ENCODE peak calls at places on chromosomes 12 and 14, in six cellular contexts. M is HCT116, O is H1, T is SK-N-SH, Y is K562, B is GM12878. C is an unnamed sample.

GRCh38 chr12:106178582-106178981 is 39.8 kb upstream of the NUAK1 start:
- DNase-seq in M (no peak), O (no peak), T (no peak), Y (no peak), B (no peak), C (no peak)

GRCh38 chr12:104177663-104178501 is 37.7 kb upstream of the TXNRD1 start:
- DNase-seq in M (peak; percentile 33), O (no peak), T (peak; percentile 27), Y (peak; percentile 32), B (no peak), C (no peak)

GRCh38 chr14:23894687-23895419 is 58.7 kb upstream of the DHRS4 start:
- DNase-seq in M (no peak), O (no peak), T (no peak), Y (no peak), B (no peak), C (no peak)

GRCh38 chr12:69843653-69844052 is 18.6 kb downstream of the MYRFL start:
- DNase-seq in M (no peak), O (no peak), T (no peak), Y (no peak), B (no peak), C (no peak)

GRCh38 chr14:61561657-61562276 is 133.5 kb upstream of the HIF1A start:
- DNase-seq in M (peak; percentile 82), O (no peak), T (peak; percentile 46), Y (no peak), B (no peak), C (no peak)

GRCh38 chr14:53714495-53715389 is 241.9 kb downstream of the BMP4 start:
- DNase-seq in M (no peak), O (no peak), T (no peak), Y (no peak), B (no peak), C (no peak)

GRCh38 chr12:27651201-27651600 is 45.0 kb upstream of the REP15 start:
- DNase-seq in M (no peak), O (no peak), T (no peak), Y (no peak), B (no peak), C (no peak)

GRCh38 chr14:60094306-60094897 is 2.7 kb downstream of the PCNX4 start:
- DNase-seq in M (no peak), O (peak; percentile 19), T (no peak), Y (peak; percentile 35), B (no peak), C (no peak)

GRCh38 chr14:51093371-51094281 is 1.3 kb downstream of the TRIM9 start:
- DNase-seq in M (no peak), O (no peak), T (peak; percentile 80), Y (no peak), B (no peak), C (no peak)

GRCh38 chr12:2959508-2960431 is 573 bp downstream of the TEAD4 start:
- DNase-seq in M (no peak), O (no peak), T (peak; percentile 88), Y (peak; percentile 61), B (no peak), C (peak; percentile 71)

GRCh38 chr14:58430156-58430555 is 2.6 kb downstream of the KIAA0586 start:
- DNase-seq in M (no peak), O (no peak), T (no peak), Y (no peak), B (no peak), C (no peak)

GRCh38 chr12:1256991-1257390 is 266.0 kb downstream of the ERC1 start:
- DNase-seq in M (no peak), O (no peak), T (no peak), Y (no peak), B (no peak), C (no peak)

GRCh38 chr14:101876539-101876938 is 87.8 kb upstream of the DYNC1H1 start:
- DNase-seq in M (no peak), O (no peak), T (peak; percentile 87), Y (no peak), B (peak; percentile 75), C (no peak)

GRCh38 chr14:77108753-77109152 is 10.7 kb downstream of the CIPC start:
- DNase-seq in M (no peak), O (no peak), T (no peak), Y (no peak), B (no peak), C (no peak)

GRCh38 chr14:77113644-77114043 is 15.6 kb downstream of the CIPC start:
- DNase-seq in M (no peak), O (no peak), T (no peak), Y (no peak), B (no peak), C (no peak)

GRCh38 chr14:77109656-77110055 is 11.6 kb downstream of the CIPC start:
- DNase-seq in M (no peak), O (no peak), T (no peak), Y (no peak), B (no peak), C (no peak)

GRCh38 chr14:77110286-77110685 is 12.2 kb downstream of the CIPC start:
- DNase-seq in M (no peak), O (no peak), T (no peak), Y (no peak), B (no peak), C (no peak)

DNA sequence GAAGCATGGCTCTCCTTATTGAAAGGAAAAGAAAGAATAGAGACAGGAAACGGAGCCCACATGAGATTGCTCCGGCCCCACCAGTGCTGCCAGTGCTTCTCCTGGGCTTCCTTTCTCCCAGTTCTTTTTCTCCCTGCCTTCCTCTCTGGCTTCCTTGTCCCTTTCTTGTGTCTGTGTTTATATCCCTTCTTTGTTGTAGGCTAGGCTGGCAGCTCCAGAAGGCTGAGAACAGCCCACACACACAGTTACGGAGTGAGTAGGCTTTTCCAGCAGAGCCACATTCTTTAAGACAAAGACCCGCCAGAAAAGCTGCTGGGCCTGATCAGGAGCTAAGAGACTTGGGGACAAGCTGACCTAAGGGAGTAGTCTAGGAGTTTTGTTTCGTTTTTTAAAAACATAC is 13.0 kb downstream of the CIPC start:
- DNase-seq in M (no peak), O (peak; percentile 59), T (no peak), Y (no peak), B (no peak), C (peak; percentile 77)
- TF ChIP-seq YY1 in M (no peak), O (no peak), T (no peak), Y (no peak), B (no peak), C (no peak)

DNA sequence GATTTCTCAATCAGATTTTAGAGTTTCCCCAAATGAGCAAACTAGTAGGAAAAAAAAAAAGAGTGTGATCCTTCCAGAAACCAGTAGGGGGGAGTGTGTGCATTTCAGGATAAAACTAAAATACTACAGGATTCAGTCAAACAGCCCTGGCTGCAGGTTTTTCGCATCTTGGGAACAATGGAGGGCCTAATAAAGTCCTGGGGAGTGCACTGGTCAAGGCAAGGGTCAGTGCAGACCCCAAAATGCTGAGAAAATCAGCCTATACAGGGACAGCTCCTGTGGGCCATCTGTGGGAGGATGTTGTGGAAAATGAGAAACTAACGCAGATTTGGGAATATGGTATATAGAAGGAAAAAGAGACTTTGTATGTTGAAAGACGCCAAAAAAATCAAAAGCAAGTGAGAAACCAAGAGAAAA is 22.2 kb upstream of the ABCD4 start:
- DNase-seq in M (no peak), O (no peak), T (peak; percentile 73), Y (peak; percentile 33), B (no peak), C (no peak)
- TF ChIP-seq YY1 in M (no peak), O (peak; percentile 53), T (no peak), Y (no peak), B (no peak), C (no peak)

GRCh38 chr12:15356831-15357456 is 34.6 kb downstream of the PTPRO start:
- DNase-seq in M (no peak), O (no peak), T (no peak), Y (no peak), B (no peak), C (no peak)
- TF ChIP-seq YY1 in M (no peak), O (no peak), T (no peak), Y (no peak), B (no peak), C (no peak)

DNA sequence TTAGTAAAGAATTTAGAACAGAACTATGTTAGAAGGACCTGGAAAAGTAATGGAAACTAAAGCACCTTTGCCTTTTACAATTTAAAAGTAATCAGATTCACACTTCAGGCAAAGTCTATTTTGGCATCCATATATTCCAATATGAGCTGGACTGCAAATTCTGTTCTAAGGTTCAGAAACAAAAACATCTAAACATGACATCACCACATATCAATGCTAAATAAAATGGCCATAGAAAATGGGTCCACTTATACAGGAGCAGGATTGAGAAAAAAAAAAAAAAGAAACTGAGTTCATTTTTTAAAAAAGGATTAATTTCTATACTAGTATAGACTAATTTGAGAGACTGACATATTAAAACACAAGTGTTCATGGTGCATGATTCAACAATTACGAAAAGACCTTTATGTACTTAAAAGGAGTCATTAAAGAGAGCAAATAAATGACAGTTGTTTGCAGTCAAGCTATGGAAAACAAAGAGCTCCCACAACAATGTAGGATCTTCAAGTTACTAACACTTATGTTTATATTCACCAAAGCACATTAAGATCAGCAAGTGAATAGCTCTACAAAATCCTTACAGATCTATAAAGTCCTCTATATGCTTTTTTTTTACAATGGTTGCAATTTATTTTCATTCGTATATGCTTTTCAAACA is 45.7 kb downstream of the DICER1 start:
- DNase-seq in M (no peak), O (no peak), T (no peak), Y (no peak), B (no peak), C (no peak)
- TF ChIP-seq YY1 in M (no peak), O (no peak), T (no peak), Y (no peak), B (no peak), C (no peak)

GRCh38 chr12:46933947-46934346 is 108.2 kb upstream of the SLC38A4 start:
- DNase-seq in M (no peak), O (no peak), T (no peak), Y (no peak), B (no peak), C (peak; percentile 25)
- TF ChIP-seq YY1 in M (no peak), O (no peak), T (no peak), Y (no peak), B (no peak), C (no peak)

C was measured in NT2/D1.